ENCODE peak calls at places on chromosomes 16 and 17, in four cellular contexts. T, U, E and K are unnamed samples.

GRCh38 chr17:40035162-40035559 is 19.0 kb downstream of the MED24 start:
- DNase-seq in T (no peak), U (peak; percentile 28), E (no peak), K (peak; percentile 77)

GRCh38 chr17:1638624-1639300 is 6.8 kb downstream of the SCARF1 start:
- DNase-seq in T (no peak), U (no peak), E (no peak), K (no peak)

GRCh38 chr17:72358465-72358864 is 237.6 kb downstream of the SOX9 start:
- DNase-seq in T (no peak), U (no peak), E (no peak), K (no peak)

GRCh38 chr17:69326302-69327059 is 452 bp downstream of the ABCA5 start:
- DNase-seq in T (no peak), U (no peak), E (no peak), K (no peak)

GRCh38 chr17:49514374-49514738 is 19.3 kb downstream of the NGFR start:
- DNase-seq in T (no peak), U (no peak), E (no peak), K (no peak)

GRCh38 chr17:81383504-81384421 is 11.5 kb upstream of the BAHCC1 start:
- DNase-seq in T (no peak), U (no peak), E (no peak), K (no peak)

GRCh38 chr16:24685539-24686432 is 43.7 kb upstream of the TNRC6A start:
- DNase-seq in T (no peak), U (no peak), E (peak; percentile 68), K (no peak)

GRCh38 chr16:86048221-86048620 is 149.3 kb downstream of the IRF8 start:
- DNase-seq in T (no peak), U (no peak), E (no peak), K (no peak)

GRCh38 chr16:11692171-11692570 is 23.9 kb downstream of the SNN start:
- DNase-seq in T (no peak), U (no peak), E (no peak), K (no peak)

GRCh38 chr17:31489295-31490018 is 98.0 kb downstream of the RAB11FIP4 start:
- DNase-seq in T (peak; percentile 27), U (no peak), E (no peak), K (no peak)

GRCh38 chr17:42623732-42624596 is 14.5 kb downstream of the TUBG1 start:
- DNase-seq in T (no peak), U (no peak), E (no peak), K (no peak)

GRCh38 chr16:2156025-2156848 is 655 bp downstream of the TRAF7 start:
- DNase-seq in T (no peak), U (peak; percentile 58), E (no peak), K (no peak)

GRCh38 chr17:50550661-50551432 is 3.9 kb downstream of the SPATA20 start:
- DNase-seq in T (no peak), U (no peak), E (peak; percentile 81), K (peak; percentile 61)

GRCh38 chr16:86466695-86467406 is 43.5 kb upstream of the FOXF1 start:
- DNase-seq in T (no peak), U (no peak), E (no peak), K (no peak)

GRCh38 chr17:29682987-29683386 is 60.3 kb upstream of the CORO6 start:
- DNase-seq in T (no peak), U (no peak), E (no peak), K (no peak)

GRCh38 chr17:58273453-58274104 is 7.2 kb downstream of the MPO start:
- DNase-seq in T (no peak), U (no peak), E (no peak), K (no peak)

GRCh38 chr16:86529160-86529559 is 18.8 kb downstream of the FOXF1 start:
- DNase-seq in T (no peak), U (no peak), E (no peak), K (no peak)

GRCh38 chr16:87580855-87581261 is 21.4 kb upstream of the JPH3 start:
- DNase-seq in T (no peak), U (no peak), E (no peak), K (no peak)

GRCh38 chr17:60300011-60300410 is 91.9 kb downstream of the USP32 start:
- DNase-seq in T (no peak), U (no peak), E (no peak), K (no peak)

GRCh38 chr17:81866440-81867122 is 4.6 kb downstream of the ARHGDIA start:
- DNase-seq in T (no peak), U (peak; percentile 23), E (no peak), K (no peak)

GRCh38 chr17:50865060-50865867 is 890 bp downstream of the TOB1 start:
- DNase-seq in T (peak; percentile 50), U (no peak), E (peak; percentile 75), K (no peak)

GRCh38 chr17:7557825-7558543 is 566 bp upstream of the TNFSF13 start:
- DNase-seq in T (no peak), U (peak; percentile 70), E (peak; percentile 88), K (no peak)

GRCh38 chr17:70624208-70624607 is 454.9 kb downstream of the KCNJ2 start:
- DNase-seq in T (no peak), U (no peak), E (no peak), K (no peak)

GRCh38 chr16:80889779-80890359 is 85.5 kb upstream of the CDYL2 start:
- DNase-seq in T (no peak), U (no peak), E (no peak), K (no peak)

GRCh38 chr17:55420067-55420775 is 1.4 kb downstream of the MMD start:
- DNase-seq in T (peak; percentile 11), U (peak; percentile 72), E (peak; percentile 30), K (no peak)

GRCh38 chr17:81420769-81421462 is 25.7 kb downstream of the BAHCC1 start:
- DNase-seq in T (no peak), U (no peak), E (peak; percentile 64), K (no peak)

GRCh38 chr16:19959736-19960135 is 75.1 kb upstream of the GPRC5B start:
- DNase-seq in T (no peak), U (no peak), E (no peak), K (no peak)

GRCh38 chr17:21125862-21126261 is 902 bp upstream of the DHRS7B start:
- DNase-seq in T (peak; percentile 62), U (peak; percentile 57), E (no peak), K (no peak)

GRCh38 chr17:44502598-44503079 is 567 bp downstream of the GPATCH8 start:
- DNase-seq in T (no peak), U (no peak), E (no peak), K (no peak)

GRCh38 chr17:9470171-9470570 is 105.4 kb downstream of the STX8 start:
- DNase-seq in T (no peak), U (no peak), E (no peak), K (no peak)

GRCh38 chr17:77728022-77728671 is 230.4 kb upstream of the TNRC6C start:
- DNase-seq in T (no peak), U (no peak), E (peak; percentile 68), K (no peak)

GRCh38 chr16:80084614-80085013 is 456.2 kb upstream of the DYNLRB2 start:
- DNase-seq in T (no peak), U (no peak), E (peak; percentile 40), K (no peak)

GRCh38 chr16:14405611-14406537 is 224.2 kb downstream of the PARN start:
- DNase-seq in T (no peak), U (no peak), E (no peak), K (no peak)

GRCh38 chr17:12342609-12343248 is 322.1 kb downstream of the MAP2K4 start:
- DNase-seq in T (no peak), U (no peak), E (no peak), K (no peak)

GRCh38 chr17:58365980-58366595 is 14.1 kb upstream of the SUPT4H1 start:
- DNase-seq in T (no peak), U (no peak), E (no peak), K (no peak)

DNA sequence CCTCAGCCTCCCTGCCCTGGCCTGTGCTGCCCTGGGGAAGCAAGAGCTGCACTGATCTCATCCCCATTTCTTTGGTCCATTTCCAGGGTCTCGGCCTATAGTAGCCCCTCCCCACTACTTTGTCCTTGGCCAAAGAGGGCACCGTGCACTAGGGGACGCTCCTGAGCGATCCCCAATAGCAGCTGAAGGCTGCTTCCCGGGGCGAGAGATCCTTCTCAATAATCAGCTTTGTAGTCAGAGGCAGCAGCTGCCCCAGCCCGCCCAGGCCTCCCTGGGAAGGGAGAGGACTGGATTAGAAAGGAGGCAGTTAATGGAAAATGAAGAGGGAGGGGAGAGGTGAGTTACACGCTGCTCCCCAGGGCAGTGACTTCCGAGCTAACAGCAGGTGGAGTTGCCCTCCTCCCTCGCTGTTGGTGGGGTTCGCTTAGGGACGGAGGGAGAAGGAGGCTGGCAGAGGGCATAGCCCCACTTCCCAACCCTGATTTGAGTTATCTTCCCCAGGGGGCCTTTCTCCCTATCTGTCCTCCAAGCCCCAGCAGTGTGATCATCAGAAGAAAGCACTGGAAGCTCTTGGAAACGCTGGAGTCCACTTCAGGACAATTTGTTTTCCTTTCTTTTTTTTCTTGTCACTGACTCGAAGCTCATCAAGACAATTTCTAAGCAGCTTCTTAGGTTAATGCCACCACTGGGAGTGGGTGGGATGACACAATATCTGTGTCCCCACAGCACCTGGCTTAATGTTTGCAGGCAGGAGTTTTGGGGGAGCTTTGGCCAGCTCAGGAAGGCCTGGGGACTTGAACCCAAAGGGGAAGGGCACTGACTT is 2.6 kb downstream of the MXRA7 start:
- DNase-seq in T (no peak), U (no peak), E (no peak), K (peak; percentile 94)
- TF ChIP-seq CTCF in T (no peak), U (no peak), E (peak; percentile 48), K (peak; percentile 98)

DNA sequence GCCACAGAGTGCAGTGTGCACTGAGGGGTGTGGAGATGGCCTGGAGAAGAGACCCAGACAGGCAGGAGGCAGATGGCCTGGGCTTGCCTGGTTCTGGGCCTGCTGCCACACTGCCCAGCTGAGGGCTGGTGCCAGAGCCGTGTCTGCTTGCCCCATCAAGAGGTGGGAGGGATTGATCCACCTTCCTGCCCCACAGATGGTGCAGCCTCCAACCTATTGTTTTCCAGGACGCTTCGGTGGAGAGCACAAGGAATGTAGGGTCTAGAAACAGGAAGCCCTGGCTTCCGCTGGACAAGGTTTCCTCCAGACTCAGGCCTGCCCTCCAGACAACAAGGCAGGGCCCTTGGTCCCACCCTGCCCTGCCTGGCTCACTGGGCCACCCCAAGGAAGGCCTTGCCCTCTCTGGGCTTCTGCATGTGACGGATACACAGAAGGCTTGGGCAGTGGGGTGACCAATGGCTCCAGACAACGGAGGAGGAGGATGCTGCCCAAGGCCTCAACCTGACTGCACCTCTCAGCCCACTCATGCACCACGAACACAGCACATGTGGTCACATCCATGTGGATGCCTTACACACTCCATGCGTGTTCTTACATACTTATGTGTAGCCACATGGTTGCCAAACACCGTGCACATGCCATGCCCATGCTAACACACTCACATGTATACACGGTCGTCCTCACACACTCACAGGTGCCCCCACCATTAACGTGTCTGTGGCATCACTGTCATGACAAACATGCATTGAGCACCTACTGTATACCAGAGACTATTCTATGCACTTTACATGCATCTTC is 6.5 kb upstream of the CDH5 start:
- DNase-seq in T (no peak), U (no peak), E (peak; percentile 53), K (no peak)
- TF ChIP-seq CTCF in T (no peak), U (no peak), E (no peak), K (no peak)

GRCh38 chr17:83129676-83130075 is 50.3 kb downstream of the METRNL start:
- DNase-seq in T (no peak), U (no peak), E (no peak), K (no peak)

GRCh38 chr17:83131268-83132011 is 52.0 kb downstream of the METRNL start:
- DNase-seq in T (no peak), U (no peak), E (no peak), K (no peak)

GRCh38 chr17:83135692-83136091 is 56.3 kb downstream of the METRNL start:
- DNase-seq in T (no peak), U (no peak), E (no peak), K (no peak)

GRCh38 chr17:83133302-83134121 is 54.1 kb downstream of the METRNL start:
- DNase-seq in T (no peak), U (no peak), E (no peak), K (no peak)

GRCh38 chr17:83132251-83133081 is 53.1 kb downstream of the METRNL start:
- DNase-seq in T (no peak), U (no peak), E (no peak), K (no peak)
- TF ChIP-seq CTCF in T (no peak), U (no peak), E (no peak), K (no peak)

GRCh38 chr16:74677868-74678267 is 11.2 kb upstream of the RFWD3 start:
- DNase-seq in T (no peak), U (no peak), E (no peak), K (no peak)
- TF ChIP-seq CTCF in T (no peak), U (no peak), E (no peak), K (no peak)